ENCODE peak calls at places on chromosomes 13 and 19, in four cellular contexts. H is mesendoderm; K is effector memory CD4-positive, alpha-beta T cell; V is CD8-positive, alpha-beta T cell. E is an unnamed sample.

GRCh38 chr19:53908106-53908932 is 759 bp upstream of the CACNG7 start:
- DNase-seq in H (peak), K (no peak), V (no peak), E (peak)

GRCh38 chr13:101398920-101399319 is 17.4 kb downstream of the NALCN start:
- DNase-seq in H (no peak), K (no peak), V (no peak), E (no peak)

GRCh38 chr13:78608705-78609463 is 5.5 kb upstream of the POU4F1 start:
- DNase-seq in H (peak), K (no peak), V (no peak), E (no peak)

GRCh38 chr13:28415994-28416411 is 78.9 kb downstream of the FLT1 start:
- DNase-seq in H (no peak), K (no peak), V (no peak), E (no peak)

GRCh38 chr19:56155124-56155687 is 14.1 kb downstream of the ZNF444 start:
- DNase-seq in H (peak), K (no peak), V (no peak), E (no peak)

GRCh38 chr13:30088312-30088855 is 219.0 kb downstream of the KATNAL1 start:
- DNase-seq in H (no peak), K (no peak), V (no peak), E (no peak)

GRCh38 chr19:33039108-33039599 is 25.5 kb downstream of the RHPN2 start:
- DNase-seq in H (no peak), K (no peak), V (no peak), E (no peak)

GRCh38 chr13:113486698-113487097 is 3.8 kb downstream of the DCUN1D2 start:
- DNase-seq in H (no peak), K (no peak), V (no peak), E (no peak)

GRCh38 chr19:46944918-46945628 is 74.6 kb upstream of the NPAS1 start:
- DNase-seq in H (peak), K (no peak), V (no peak), E (peak)

GRCh38 chr19:41974652-41975051 is 15.5 kb upstream of the RABAC1 start:
- DNase-seq in H (no peak), K (no peak), V (no peak), E (no peak)

GRCh38 chr19:16470911-16471811 is 609 bp downstream of the EPS15L1 start:
- DNase-seq in H (peak), K (no peak), V (no peak), E (no peak)

GRCh38 chr13:103255587-103256301 is 189.5 kb upstream of the SLC10A2 start:
- DNase-seq in H (no peak), K (no peak), V (no peak), E (no peak)

GRCh38 chr19:45069056-45069455 is 7.2 kb downstream of the ZNF296 start:
- DNase-seq in H (peak), K (no peak), V (no peak), E (no peak)

GRCh38 chr13:37651371-37651770 is 52.8 kb upstream of the POSTN start:
- DNase-seq in H (no peak), K (no peak), V (no peak), E (no peak)

GRCh38 chr19:10895363-10895762 is 24.0 kb downstream of the CARM1 start:
- DNase-seq in H (no peak), K (no peak), V (no peak), E (no peak)
- H3K27ac ChIP-seq in H (no peak), K (no peak), V (no peak), E (no peak)

GRCh38 chr19:18718015-18718526 is 34.6 kb downstream of the CRTC1 start:
- DNase-seq in H (peak), K (no peak), V (no peak), E (no peak)
- H3K27ac ChIP-seq in H (no peak), K (no peak), V (no peak), E (peak)

GRCh38 chr13:99721606-99722384 is 220.5 kb downstream of the TM9SF2 start:
- DNase-seq in H (no peak), K (no peak), V (no peak), E (no peak)
- H3K27ac ChIP-seq in H (no peak), K (no peak), V (no peak), E (no peak)

DNA sequence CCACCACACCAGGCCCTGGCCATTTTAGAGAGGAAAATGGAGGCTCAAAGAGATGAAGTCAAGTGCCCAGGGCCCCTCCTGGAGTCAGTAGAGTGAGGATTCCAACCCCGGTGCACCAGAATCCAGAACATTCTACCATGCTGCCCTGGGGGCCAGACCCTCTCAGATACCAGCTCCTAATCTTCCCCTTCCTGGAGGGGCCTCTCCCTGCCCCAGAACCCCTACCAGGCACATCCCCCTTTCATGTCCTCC is 11.1 kb downstream of the CAPN12 start:
- DNase-seq in H (no peak), K (no peak), V (no peak), E (no peak)
- H3K27ac ChIP-seq in H (no peak), K (peak), V (no peak), E (no peak)

GRCh38 chr19:3375221-3376088 is 9.1 kb downstream of the NFIC start:
- DNase-seq in H (no peak), K (no peak), V (no peak), E (peak)

GRCh38 chr19:3373971-3374368 is 7.6 kb downstream of the NFIC start:
- DNase-seq in H (no peak), K (no peak), V (no peak), E (no peak)

GRCh38 chr19:3372413-3372812 is 6.0 kb downstream of the NFIC start:
- DNase-seq in H (no peak), K (no peak), V (no peak), E (no peak)

GRCh38 chr19:3370728-3371591 is 4.6 kb downstream of the NFIC start:
- DNase-seq in H (no peak), K (no peak), V (no peak), E (no peak)

GRCh38 chr19:3374369-3375112 is 8.2 kb downstream of the NFIC start:
- DNase-seq in H (no peak), K (no peak), V (no peak), E (no peak)
- H3K27ac ChIP-seq in H (no peak), K (no peak), V (no peak), E (peak)

GRCh38 chr19:48596679-48597465 is 9.7 kb upstream of the SPACA4 start:
- DNase-seq in H (no peak), K (peak), V (no peak), E (no peak)
- H3K27ac ChIP-seq in H (no peak), K (peak), V (peak), E (no peak)

DNA sequence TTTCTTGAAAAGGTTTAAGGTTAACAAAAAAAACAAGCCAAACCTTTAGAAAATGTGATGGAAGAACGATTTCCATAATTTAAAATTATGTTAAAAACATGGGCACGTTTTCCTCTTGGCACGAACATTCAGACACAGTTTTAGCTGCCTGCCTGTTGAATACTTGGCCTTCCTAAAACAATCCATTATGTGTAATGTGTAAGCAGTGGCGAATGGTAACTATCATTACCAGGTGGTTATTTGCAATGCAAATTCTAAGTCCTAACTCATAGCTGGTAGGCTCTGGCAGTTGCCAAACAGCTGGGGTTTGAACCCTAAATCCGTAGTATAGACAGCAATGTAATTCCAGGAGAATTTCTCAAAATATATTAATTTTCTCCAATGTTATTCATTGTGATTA is 1425.7 kb upstream of the SLC10A2 start:
- DNase-seq in H (no peak), K (no peak), V (no peak), E (no peak)
- H3K27ac ChIP-seq in H (no peak), K (no peak), V (no peak), E (no peak)